ENCODE peak calls at places on chromosome 2, in five cellular contexts. One of them, this sample, is unnamed.

GRCh38 chr2:237693281-237694039 is 66.1 kb downstream of the LRRFIP1 start:
- DNase-seq in ovary: no peak
- DNase-seq in A549: peak
- DNase-seq in GM12878: no peak
- DNase-seq in tibial nerve: no peak
- DNase-seq in this sample: peak

GRCh38 chr2:64992990-64993389 is 3.8 kb downstream of the SLC1A4 start:
- DNase-seq in ovary: no peak
- DNase-seq in GM12878: no peak
- DNase-seq in tibial nerve: no peak
- DNase-seq in A549: no peak
- DNase-seq in this sample: no peak

GRCh38 chr2:239142806-239143205 is 258.0 kb downstream of the HDAC4 start:
- DNase-seq in GM12878: no peak
- DNase-seq in ovary: no peak
- DNase-seq in A549: no peak
- DNase-seq in tibial nerve: no peak
- DNase-seq in this sample: no peak

GRCh38 chr2:170818294-170819104 is 1.8 kb downstream of the GAD1 start:
- DNase-seq in tibial nerve: no peak
- DNase-seq in ovary: no peak
- DNase-seq in A549: no peak
- DNase-seq in GM12878: no peak
- DNase-seq in this sample: no peak

GRCh38 chr2:128369126-128369555 is 50.5 kb upstream of the HS6ST1 start:
- DNase-seq in tibial nerve: no peak
- DNase-seq in GM12878: no peak
- DNase-seq in ovary: peak
- DNase-seq in A549: no peak
- DNase-seq in this sample: no peak

GRCh38 chr2:177329035-177329434 is 63.5 kb upstream of the AGPS start:
- DNase-seq in tibial nerve: no peak
- DNase-seq in GM12878: no peak
- DNase-seq in ovary: no peak
- DNase-seq in A549: no peak
- DNase-seq in this sample: no peak

GRCh38 chr2:46146866-46147502 is 150.2 kb upstream of the EPAS1 start:
- DNase-seq in A549: no peak
- DNase-seq in GM12878: peak
- DNase-seq in ovary: no peak
- DNase-seq in tibial nerve: no peak
- DNase-seq in this sample: no peak

GRCh38 chr2:154699560-154699901 is 1.0 kb downstream of the KCNJ3 start:
- DNase-seq in A549: no peak
- DNase-seq in ovary: no peak
- DNase-seq in GM12878: no peak
- DNase-seq in tibial nerve: no peak
- DNase-seq in this sample: no peak

GRCh38 chr2:20108655-20109396 is 57.4 kb upstream of the LAPTM4A start:
- DNase-seq in A549: peak
- DNase-seq in tibial nerve: no peak
- DNase-seq in GM12878: no peak
- DNase-seq in ovary: no peak
- DNase-seq in this sample: peak

GRCh38 chr2:30048636-30049175 is 98.1 kb upstream of the YPEL5 start:
- DNase-seq in ovary: no peak
- DNase-seq in A549: no peak
- DNase-seq in tibial nerve: no peak
- DNase-seq in GM12878: no peak
- DNase-seq in this sample: no peak

GRCh38 chr2:42125887-42126594 is 43.1 kb upstream of the EML4 start:
- DNase-seq in ovary: no peak
- DNase-seq in GM12878: no peak
- DNase-seq in A549: no peak
- DNase-seq in tibial nerve: no peak
- DNase-seq in this sample: peak

GRCh38 chr2:20449501-20450200 is 2.8 kb downstream of the RHOB start:
- DNase-seq in A549: peak
- DNase-seq in ovary: no peak
- DNase-seq in GM12878: no peak
- DNase-seq in tibial nerve: peak
- DNase-seq in this sample: no peak

GRCh38 chr2:147937744-147938349 is 82.7 kb downstream of the ORC4 start:
- DNase-seq in tibial nerve: no peak
- DNase-seq in A549: peak
- DNase-seq in ovary: no peak
- DNase-seq in GM12878: no peak
- DNase-seq in this sample: no peak

GRCh38 chr2:71449343-71449742 is 4.0 kb upstream of the DYSF start:
- DNase-seq in GM12878: no peak
- DNase-seq in A549: no peak
- DNase-seq in ovary: no peak
- DNase-seq in tibial nerve: no peak
- DNase-seq in this sample: no peak

GRCh38 chr2:131658769-131659131 is 131.1 kb downstream of the CCDC74A start:
- DNase-seq in GM12878: no peak
- DNase-seq in ovary: no peak
- DNase-seq in tibial nerve: no peak
- DNase-seq in A549: no peak
- DNase-seq in this sample: no peak

GRCh38 chr2:188324067-188324466 is 32.4 kb downstream of the GULP1 start:
- DNase-seq in tibial nerve: no peak
- DNase-seq in A549: no peak
- DNase-seq in ovary: no peak
- DNase-seq in GM12878: no peak
- DNase-seq in this sample: no peak
- H3K27ac ChIP-seq in tibial nerve: no peak
- H3K27ac ChIP-seq in A549: peak
- H3K27ac ChIP-seq in ovary: no peak
- H3K27ac ChIP-seq in GM12878: no peak
- H3K27ac ChIP-seq in this sample: no peak

GRCh38 chr2:101949304-101949703 is 42.5 kb upstream of the IL1R2 start:
- DNase-seq in tibial nerve: no peak
- DNase-seq in A549: no peak
- DNase-seq in ovary: no peak
- DNase-seq in GM12878: no peak
- DNase-seq in this sample: no peak

GRCh38 chr2:101948625-101949150 is 43.1 kb upstream of the IL1R2 start:
- DNase-seq in tibial nerve: no peak
- DNase-seq in ovary: no peak
- DNase-seq in A549: no peak
- DNase-seq in GM12878: no peak
- DNase-seq in this sample: no peak

GRCh38 chr2:101942846-101943245 is 48.9 kb upstream of the IL1R2 start:
- DNase-seq in A549: no peak
- DNase-seq in ovary: no peak
- DNase-seq in GM12878: no peak
- DNase-seq in tibial nerve: no peak
- DNase-seq in this sample: no peak

GRCh38 chr2:101947374-101947773 is 44.4 kb upstream of the IL1R2 start:
- DNase-seq in ovary: no peak
- DNase-seq in A549: no peak
- DNase-seq in tibial nerve: no peak
- DNase-seq in GM12878: no peak
- DNase-seq in this sample: no peak

GRCh38 chr2:101946372-101946771 is 45.4 kb upstream of the IL1R2 start:
- DNase-seq in tibial nerve: no peak
- DNase-seq in A549: no peak
- DNase-seq in ovary: no peak
- DNase-seq in GM12878: no peak
- DNase-seq in this sample: no peak
- TF ChIP-seq EP300 in tibial nerve: no peak
- TF ChIP-seq EP300 in A549: no peak
- TF ChIP-seq EP300 in ovary: no peak
- TF ChIP-seq EP300 in GM12878: no peak
- TF ChIP-seq EP300 in this sample: no peak

GRCh38 chr2:37614061-37614802 is 57.2 kb downstream of the CDC42EP3 start:
- DNase-seq in A549: peak
- DNase-seq in ovary: no peak
- DNase-seq in tibial nerve: no peak
- DNase-seq in GM12878: no peak
- DNase-seq in this sample: peak

GRCh38 chr2:37616674-37616999 is 54.8 kb downstream of the CDC42EP3 start:
- DNase-seq in tibial nerve: no peak
- DNase-seq in ovary: no peak
- DNase-seq in GM12878: no peak
- DNase-seq in A549: no peak
- DNase-seq in this sample: no peak

GRCh38 chr2:37617119-37617892 is 54.1 kb downstream of the CDC42EP3 start:
- DNase-seq in A549: no peak
- DNase-seq in GM12878: no peak
- DNase-seq in tibial nerve: no peak
- DNase-seq in ovary: no peak
- DNase-seq in this sample: no peak

GRCh38 chr2:37618326-37618725 is 53.1 kb downstream of the CDC42EP3 start:
- DNase-seq in tibial nerve: no peak
- DNase-seq in A549: no peak
- DNase-seq in GM12878: no peak
- DNase-seq in ovary: no peak
- DNase-seq in this sample: no peak

GRCh38 chr2:37615808-37616673 is 55.4 kb downstream of the CDC42EP3 start:
- DNase-seq in ovary: no peak
- DNase-seq in tibial nerve: no peak
- DNase-seq in A549: no peak
- DNase-seq in GM12878: no peak
- DNase-seq in this sample: peak
- H3K27ac ChIP-seq in ovary: no peak
- H3K27ac ChIP-seq in tibial nerve: no peak
- H3K27ac ChIP-seq in A549: no peak
- H3K27ac ChIP-seq in GM12878: peak
- H3K27ac ChIP-seq in this sample: peak

DNA sequence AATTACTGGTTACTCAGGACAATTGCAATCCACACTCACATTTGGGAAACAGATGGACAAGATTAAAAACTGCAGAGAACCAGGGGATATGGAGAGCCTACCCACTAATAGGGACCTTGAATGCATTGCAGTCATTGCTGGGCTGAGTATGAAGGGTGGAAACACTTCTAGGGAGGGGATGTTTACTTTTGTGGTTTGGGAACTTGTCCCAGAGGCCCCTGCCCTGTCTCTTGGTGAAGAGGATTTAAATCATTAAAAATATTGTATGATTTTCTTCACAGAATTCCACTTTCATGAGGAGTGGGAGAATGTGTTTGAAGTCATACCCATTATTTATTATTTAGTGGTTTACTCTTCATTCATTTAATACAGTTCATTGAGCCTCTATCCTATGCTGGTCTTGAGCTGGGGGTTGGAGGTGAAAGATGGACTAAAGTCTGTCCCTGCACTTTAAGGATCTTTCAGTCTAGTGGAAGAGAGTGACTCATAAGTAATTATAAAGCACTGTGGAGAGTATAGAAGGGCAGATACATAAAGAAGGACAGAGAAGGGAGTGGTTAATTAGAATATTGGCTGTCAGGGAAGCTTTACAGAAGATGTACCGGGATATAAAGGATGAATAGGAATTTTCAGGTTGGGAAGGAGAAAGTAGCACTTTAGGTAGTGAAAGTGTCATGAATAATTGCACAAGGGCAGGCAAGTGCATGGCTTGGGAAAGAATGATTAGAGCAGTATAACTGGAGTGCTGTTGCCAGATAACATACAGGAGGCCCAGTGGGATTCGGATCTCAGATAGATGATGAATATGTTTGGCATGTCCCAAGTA is 313.4 kb downstream of the LPIN1 start:
- DNase-seq in tibial nerve: no peak
- DNase-seq in ovary: no peak
- DNase-seq in GM12878: no peak
- DNase-seq in A549: no peak
- DNase-seq in this sample: no peak
- TF ChIP-seq EP300 in tibial nerve: no peak
- TF ChIP-seq EP300 in ovary: no peak
- TF ChIP-seq EP300 in GM12878: no peak
- TF ChIP-seq EP300 in A549: no peak
- TF ChIP-seq EP300 in this sample: no peak

DNA sequence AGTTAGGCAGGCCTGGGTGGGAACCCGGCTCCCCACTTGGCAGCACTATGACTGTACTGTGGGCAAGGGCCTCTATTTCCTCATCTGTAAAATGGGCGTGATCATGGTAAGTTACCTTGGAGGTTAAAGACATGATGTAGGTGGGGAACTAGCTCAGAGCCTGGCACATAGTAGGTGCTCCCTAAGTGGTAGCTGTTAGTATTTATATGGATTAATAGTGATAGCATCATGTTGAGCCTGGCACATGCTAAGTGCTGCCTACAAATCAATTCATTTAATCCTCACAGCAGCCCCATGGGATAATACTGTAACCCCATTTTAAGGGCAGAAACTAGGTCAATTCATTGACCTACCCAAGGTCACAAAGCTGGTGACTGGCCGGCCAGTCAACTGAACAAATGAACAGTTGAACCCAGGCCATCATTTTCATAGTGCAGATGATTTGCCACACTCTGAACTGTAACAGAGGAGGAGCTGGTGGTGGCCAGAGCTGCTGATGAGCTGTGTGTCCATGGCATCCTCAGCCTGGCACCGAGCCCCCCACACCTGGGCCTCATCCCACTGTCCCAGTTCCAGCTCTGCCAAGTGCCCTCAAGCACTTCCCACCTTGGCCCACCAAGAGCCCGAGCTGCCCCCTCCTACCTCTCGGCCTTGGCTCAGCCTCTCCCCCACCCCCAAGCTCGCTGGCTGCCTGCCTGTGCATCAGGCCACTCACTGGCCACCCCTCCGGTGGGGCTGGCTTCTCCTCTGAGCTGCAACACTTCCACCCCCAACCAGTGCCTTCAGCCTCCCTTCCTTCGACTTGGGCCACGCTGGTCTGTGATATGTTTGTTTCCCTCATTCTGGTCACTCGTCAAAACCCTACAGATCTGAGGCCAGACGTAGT is 58.3 kb downstream of the ATOH8 start:
- DNase-seq in GM12878: no peak
- DNase-seq in tibial nerve: no peak
- DNase-seq in A549: no peak
- DNase-seq in ovary: no peak
- DNase-seq in this sample: no peak
- H3K27ac ChIP-seq in GM12878: no peak
- H3K27ac ChIP-seq in tibial nerve: no peak
- H3K27ac ChIP-seq in A549: no peak
- H3K27ac ChIP-seq in ovary: no peak
- H3K27ac ChIP-seq in this sample: no peak

DNA sequence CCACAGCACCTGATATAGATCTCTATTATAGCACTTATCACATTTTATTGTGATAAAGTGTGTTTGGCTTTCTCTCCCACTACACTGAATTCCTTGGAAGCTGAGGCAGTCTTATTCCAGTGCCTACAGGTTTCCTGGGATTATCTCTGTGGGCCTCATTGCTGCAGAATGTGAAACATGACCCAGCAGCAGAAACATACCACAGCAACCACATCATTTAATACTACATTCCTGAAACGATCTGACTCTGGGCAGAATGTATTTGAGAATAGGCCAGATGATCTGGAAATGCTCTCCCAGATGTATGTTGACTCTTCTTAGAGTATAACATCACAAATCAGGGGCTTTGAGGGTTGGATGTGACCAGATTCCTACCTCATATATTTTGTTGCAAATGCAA is 323.5 kb upstream of the TANK start:
- DNase-seq in GM12878: no peak
- DNase-seq in tibial nerve: no peak
- DNase-seq in ovary: no peak
- DNase-seq in A549: peak
- DNase-seq in this sample: no peak
- TF ChIP-seq EP300 in GM12878: no peak
- TF ChIP-seq EP300 in tibial nerve: no peak
- TF ChIP-seq EP300 in ovary: no peak
- TF ChIP-seq EP300 in A549: no peak
- TF ChIP-seq EP300 in this sample: no peak

GRCh38 chr2:164903214-164903613 is 52.1 kb downstream of the SLC38A11 start:
- DNase-seq in ovary: no peak
- DNase-seq in A549: no peak
- DNase-seq in GM12878: no peak
- DNase-seq in tibial nerve: no peak
- DNase-seq in this sample: no peak
- H3K27ac ChIP-seq in ovary: no peak
- H3K27ac ChIP-seq in A549: no peak
- H3K27ac ChIP-seq in GM12878: no peak
- H3K27ac ChIP-seq in tibial nerve: no peak
- H3K27ac ChIP-seq in this sample: no peak